ENCODE peak calls at places on chromosomes 3 and 15, in ten cellular contexts. One of them, this sample, is unnamed. For H3K4me1, the result is how much of the 10 kb centered on the place peaks cover.

GRCh38 chr15:39792025-39792893 is 9.6 kb upstream of the FSIP1 start:
- DNase-seq in CD4-positive, alpha-beta memory T cell: no peak
- DNase-seq in tibial nerve: no peak
- DNase-seq in effector memory CD4-positive, alpha-beta T cell: no peak
- DNase-seq in Caco-2: no peak
- DNase-seq in lung: no peak
- DNase-seq in H9: no peak
- DNase-seq in esophagus muscularis mucosa: no peak
- DNase-seq in stomach: no peak
- DNase-seq in Peyer's patch: no peak
- DNase-seq in this sample: no peak

GRCh38 chr3:196559826-196560225 is 8.5 kb downstream of the WDR53 start:
- DNase-seq in esophagus muscularis mucosa: no peak
- DNase-seq in stomach: no peak
- DNase-seq in Peyer's patch: no peak
- DNase-seq in lung: no peak
- DNase-seq in CD4-positive, alpha-beta memory T cell: no peak
- DNase-seq in effector memory CD4-positive, alpha-beta T cell: no peak
- DNase-seq in Caco-2: no peak
- DNase-seq in H9: no peak
- DNase-seq in tibial nerve: no peak
- DNase-seq in this sample: no peak

GRCh38 chr3:140096037-140096436 is 161.1 kb downstream of the CLSTN2 start:
- DNase-seq in lung: no peak
- DNase-seq in Caco-2: no peak
- DNase-seq in CD4-positive, alpha-beta memory T cell: no peak
- DNase-seq in effector memory CD4-positive, alpha-beta T cell: no peak
- DNase-seq in tibial nerve: no peak
- DNase-seq in esophagus muscularis mucosa: no peak
- DNase-seq in Peyer's patch: no peak
- DNase-seq in H9: no peak
- DNase-seq in stomach: no peak
- DNase-seq in this sample: no peak

GRCh38 chr3:48413086-48413485 is 16.8 kb downstream of the PLXNB1 start:
- DNase-seq in stomach: no peak
- DNase-seq in H9: no peak
- DNase-seq in esophagus muscularis mucosa: no peak
- DNase-seq in Caco-2: no peak
- DNase-seq in lung: no peak
- DNase-seq in tibial nerve: no peak
- DNase-seq in effector memory CD4-positive, alpha-beta T cell: no peak
- DNase-seq in Peyer's patch: no peak
- DNase-seq in CD4-positive, alpha-beta memory T cell: no peak
- DNase-seq in this sample: no peak

GRCh38 chr3:185837409-185837808 is 12.6 kb upstream of the IGF2BP2 start:
- DNase-seq in lung: no peak
- DNase-seq in effector memory CD4-positive, alpha-beta T cell: no peak
- DNase-seq in stomach: no peak
- DNase-seq in H9: no peak
- DNase-seq in tibial nerve: no peak
- DNase-seq in Caco-2: no peak
- DNase-seq in Peyer's patch: no peak
- DNase-seq in CD4-positive, alpha-beta memory T cell: no peak
- DNase-seq in esophagus muscularis mucosa: no peak
- DNase-seq in this sample: no peak

GRCh38 chr15:73597036-73597638 is 36.1 kb downstream of the NPTN start:
- DNase-seq in esophagus muscularis mucosa: no peak
- DNase-seq in lung: no peak
- DNase-seq in CD4-positive, alpha-beta memory T cell: no peak
- DNase-seq in Peyer's patch: no peak
- DNase-seq in stomach: no peak
- DNase-seq in effector memory CD4-positive, alpha-beta T cell: no peak
- DNase-seq in Caco-2: no peak
- DNase-seq in tibial nerve: no peak
- DNase-seq in H9: no peak
- DNase-seq in this sample: no peak

GRCh38 chr3:19046440-19046839 is 101.9 kb upstream of the KCNH8 start:
- DNase-seq in tibial nerve: no peak
- DNase-seq in lung: no peak
- DNase-seq in effector memory CD4-positive, alpha-beta T cell: no peak
- DNase-seq in esophagus muscularis mucosa: no peak
- DNase-seq in Caco-2: no peak
- DNase-seq in CD4-positive, alpha-beta memory T cell: no peak
- DNase-seq in H9: no peak
- DNase-seq in Peyer's patch: no peak
- DNase-seq in stomach: no peak
- DNase-seq in this sample: no peak

GRCh38 chr15:96322401-96323249 is 7.9 kb upstream of the NR2F2 start:
- DNase-seq in H9: peak
- DNase-seq in tibial nerve: peak
- DNase-seq in effector memory CD4-positive, alpha-beta T cell: no peak
- DNase-seq in Peyer's patch: no peak
- DNase-seq in lung: no peak
- DNase-seq in esophagus muscularis mucosa: no peak
- DNase-seq in Caco-2: no peak
- DNase-seq in CD4-positive, alpha-beta memory T cell: no peak
- DNase-seq in stomach: no peak
- DNase-seq in this sample: no peak

GRCh38 chr15:98753726-98754125 is 105.4 kb downstream of the IGF1R start:
- DNase-seq in lung: no peak
- DNase-seq in H9: no peak
- DNase-seq in tibial nerve: no peak
- DNase-seq in esophagus muscularis mucosa: no peak
- DNase-seq in effector memory CD4-positive, alpha-beta T cell: no peak
- DNase-seq in stomach: no peak
- DNase-seq in Caco-2: no peak
- DNase-seq in Peyer's patch: no peak
- DNase-seq in CD4-positive, alpha-beta memory T cell: no peak
- DNase-seq in this sample: no peak

GRCh38 chr15:98755138-98755537 is 106.8 kb downstream of the IGF1R start:
- DNase-seq in Peyer's patch: no peak
- DNase-seq in esophagus muscularis mucosa: no peak
- DNase-seq in lung: no peak
- DNase-seq in tibial nerve: no peak
- DNase-seq in effector memory CD4-positive, alpha-beta T cell: no peak
- DNase-seq in Caco-2: no peak
- DNase-seq in CD4-positive, alpha-beta memory T cell: no peak
- DNase-seq in stomach: no peak
- DNase-seq in H9: no peak
- DNase-seq in this sample: no peak

GRCh38 chr15:98754283-98755022 is 106.1 kb downstream of the IGF1R start:
- DNase-seq in esophagus muscularis mucosa: no peak
- DNase-seq in H9: no peak
- DNase-seq in lung: no peak
- DNase-seq in effector memory CD4-positive, alpha-beta T cell: no peak
- DNase-seq in Peyer's patch: no peak
- DNase-seq in tibial nerve: no peak
- DNase-seq in CD4-positive, alpha-beta memory T cell: no peak
- DNase-seq in stomach: no peak
- DNase-seq in Caco-2: no peak
- DNase-seq in this sample: peak

GRCh38 chr15:98758224-98758623 is 109.9 kb downstream of the IGF1R start:
- DNase-seq in CD4-positive, alpha-beta memory T cell: no peak
- DNase-seq in stomach: no peak
- DNase-seq in lung: no peak
- DNase-seq in Caco-2: no peak
- DNase-seq in tibial nerve: no peak
- DNase-seq in Peyer's patch: no peak
- DNase-seq in H9: no peak
- DNase-seq in effector memory CD4-positive, alpha-beta T cell: no peak
- DNase-seq in esophagus muscularis mucosa: no peak
- DNase-seq in this sample: no peak

DNA sequence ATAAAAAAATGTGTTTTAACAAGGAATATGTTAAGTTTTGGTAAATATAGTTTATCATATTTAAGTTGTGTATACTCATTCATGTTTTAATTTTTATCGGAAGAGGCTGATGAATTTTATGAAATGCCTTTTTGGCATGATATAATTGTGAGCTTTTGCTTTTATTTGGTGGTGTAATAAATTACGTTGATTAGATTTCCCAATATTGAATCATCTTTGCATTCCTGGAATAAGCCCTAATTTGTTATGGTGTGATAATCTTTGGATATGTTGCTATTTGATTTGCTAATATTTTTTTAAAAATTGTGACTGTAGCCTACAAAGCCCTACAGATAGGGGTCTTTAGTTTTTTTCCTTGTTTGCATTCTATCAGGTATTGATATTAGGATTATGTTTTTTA is 107.4 kb downstream of the IGF1R start:
- DNase-seq in tibial nerve: no peak
- DNase-seq in stomach: no peak
- DNase-seq in lung: no peak
- DNase-seq in Caco-2: no peak
- DNase-seq in CD4-positive, alpha-beta memory T cell: no peak
- DNase-seq in esophagus muscularis mucosa: no peak
- DNase-seq in H9: no peak
- DNase-seq in Peyer's patch: no peak
- DNase-seq in effector memory CD4-positive, alpha-beta T cell: no peak
- DNase-seq in this sample: no peak
- H3K4me1 ChIP-seq in tibial nerve: half or more
- H3K4me1 ChIP-seq in stomach: half or more
- H3K4me1 ChIP-seq in lung: under half
- H3K4me1 ChIP-seq in Caco-2: under half
- H3K4me1 ChIP-seq in CD4-positive, alpha-beta memory T cell: under half
- H3K4me1 ChIP-seq in esophagus muscularis mucosa: half or more
- H3K4me1 ChIP-seq in H9: under half
- H3K4me1 ChIP-seq in Peyer's patch: under half
- H3K4me1 ChIP-seq in effector memory CD4-positive, alpha-beta T cell: under half
- H3K4me1 ChIP-seq in this sample: under half

GRCh38 chr15:92907229-92907628 is 7.1 kb downstream of the CHD2 start:
- DNase-seq in Peyer's patch: no peak
- DNase-seq in tibial nerve: no peak
- DNase-seq in H9: no peak
- DNase-seq in CD4-positive, alpha-beta memory T cell: no peak
- DNase-seq in stomach: no peak
- DNase-seq in effector memory CD4-positive, alpha-beta T cell: no peak
- DNase-seq in lung: no peak
- DNase-seq in Caco-2: no peak
- DNase-seq in esophagus muscularis mucosa: no peak
- DNase-seq in this sample: no peak

GRCh38 chr15:92909131-92909781 is 9.1 kb downstream of the CHD2 start:
- DNase-seq in Caco-2: no peak
- DNase-seq in CD4-positive, alpha-beta memory T cell: no peak
- DNase-seq in stomach: no peak
- DNase-seq in Peyer's patch: no peak
- DNase-seq in effector memory CD4-positive, alpha-beta T cell: no peak
- DNase-seq in tibial nerve: no peak
- DNase-seq in esophagus muscularis mucosa: no peak
- DNase-seq in H9: no peak
- DNase-seq in lung: no peak
- DNase-seq in this sample: no peak

GRCh38 chr15:92908369-92909057 is 8.4 kb downstream of the CHD2 start:
- DNase-seq in tibial nerve: no peak
- DNase-seq in esophagus muscularis mucosa: no peak
- DNase-seq in Caco-2: no peak
- DNase-seq in CD4-positive, alpha-beta memory T cell: no peak
- DNase-seq in stomach: no peak
- DNase-seq in H9: no peak
- DNase-seq in Peyer's patch: no peak
- DNase-seq in effector memory CD4-positive, alpha-beta T cell: no peak
- DNase-seq in lung: no peak
- DNase-seq in this sample: no peak

GRCh38 chr15:92907880-92908279 is 7.8 kb downstream of the CHD2 start:
- DNase-seq in esophagus muscularis mucosa: no peak
- DNase-seq in H9: no peak
- DNase-seq in Peyer's patch: no peak
- DNase-seq in Caco-2: no peak
- DNase-seq in effector memory CD4-positive, alpha-beta T cell: no peak
- DNase-seq in lung: no peak
- DNase-seq in stomach: no peak
- DNase-seq in tibial nerve: peak
- DNase-seq in CD4-positive, alpha-beta memory T cell: peak
- DNase-seq in this sample: no peak

DNA sequence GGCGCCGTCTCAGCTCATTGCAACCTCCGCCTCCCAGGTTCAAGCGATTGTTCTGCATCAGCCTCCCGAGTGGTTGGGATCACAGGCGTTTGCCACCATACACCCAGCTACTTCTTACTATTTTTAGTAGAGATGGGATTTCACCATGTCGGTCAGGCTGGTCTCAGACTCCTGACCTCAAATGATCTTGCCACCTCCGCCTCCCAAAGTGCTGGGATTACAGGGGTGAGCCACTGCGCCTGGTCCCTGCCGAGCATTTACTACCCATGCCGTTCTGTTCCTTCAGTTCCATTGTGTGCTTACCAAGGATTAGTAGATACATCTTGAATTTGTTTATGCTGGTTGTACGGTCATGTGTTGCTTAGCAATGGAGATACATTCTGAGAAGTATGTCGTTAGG is 10.3 kb downstream of the CHD2 start:
- DNase-seq in stomach: no peak
- DNase-seq in Caco-2: no peak
- DNase-seq in H9: no peak
- DNase-seq in lung: no peak
- DNase-seq in effector memory CD4-positive, alpha-beta T cell: no peak
- DNase-seq in Peyer's patch: no peak
- DNase-seq in tibial nerve: no peak
- DNase-seq in esophagus muscularis mucosa: no peak
- DNase-seq in CD4-positive, alpha-beta memory T cell: no peak
- DNase-seq in this sample: no peak
- H3K4me1 ChIP-seq in stomach: half or more
- H3K4me1 ChIP-seq in Caco-2: half or more
- H3K4me1 ChIP-seq in H9: under half
- H3K4me1 ChIP-seq in lung: under half
- H3K4me1 ChIP-seq in effector memory CD4-positive, alpha-beta T cell: half or more
- H3K4me1 ChIP-seq in Peyer's patch: half or more
- H3K4me1 ChIP-seq in tibial nerve: half or more
- H3K4me1 ChIP-seq in esophagus muscularis mucosa: half or more
- H3K4me1 ChIP-seq in CD4-positive, alpha-beta memory T cell: half or more
- H3K4me1 ChIP-seq in this sample: under half

GRCh38 chr3:46094506-46094905 is 67.2 kb upstream of the XCR1 start:
- DNase-seq in lung: no peak
- DNase-seq in CD4-positive, alpha-beta memory T cell: no peak
- DNase-seq in stomach: no peak
- DNase-seq in esophagus muscularis mucosa: peak
- DNase-seq in tibial nerve: no peak
- DNase-seq in Peyer's patch: no peak
- DNase-seq in Caco-2: no peak
- DNase-seq in H9: no peak
- DNase-seq in effector memory CD4-positive, alpha-beta T cell: no peak
- DNase-seq in this sample: no peak

GRCh38 chr3:46095307-46095706 is 68.0 kb upstream of the XCR1 start:
- DNase-seq in effector memory CD4-positive, alpha-beta T cell: no peak
- DNase-seq in esophagus muscularis mucosa: no peak
- DNase-seq in stomach: no peak
- DNase-seq in Caco-2: no peak
- DNase-seq in H9: no peak
- DNase-seq in lung: no peak
- DNase-seq in CD4-positive, alpha-beta memory T cell: no peak
- DNase-seq in tibial nerve: no peak
- DNase-seq in Peyer's patch: peak
- DNase-seq in this sample: no peak

GRCh38 chr3:46096781-46097180 is 69.5 kb upstream of the XCR1 start:
- DNase-seq in tibial nerve: no peak
- DNase-seq in esophagus muscularis mucosa: no peak
- DNase-seq in Caco-2: no peak
- DNase-seq in stomach: no peak
- DNase-seq in CD4-positive, alpha-beta memory T cell: no peak
- DNase-seq in effector memory CD4-positive, alpha-beta T cell: no peak
- DNase-seq in H9: no peak
- DNase-seq in Peyer's patch: no peak
- DNase-seq in lung: no peak
- DNase-seq in this sample: no peak

GRCh38 chr3:46097691-46098241 is 70.5 kb upstream of the XCR1 start:
- DNase-seq in Peyer's patch: no peak
- DNase-seq in CD4-positive, alpha-beta memory T cell: no peak
- DNase-seq in effector memory CD4-positive, alpha-beta T cell: no peak
- DNase-seq in H9: no peak
- DNase-seq in Caco-2: no peak
- DNase-seq in lung: peak
- DNase-seq in tibial nerve: peak
- DNase-seq in stomach: no peak
- DNase-seq in esophagus muscularis mucosa: no peak
- DNase-seq in this sample: peak

GRCh38 chr3:46096336-46096735 is 69.1 kb upstream of the XCR1 start:
- DNase-seq in esophagus muscularis mucosa: no peak
- DNase-seq in lung: no peak
- DNase-seq in effector memory CD4-positive, alpha-beta T cell: no peak
- DNase-seq in H9: no peak
- DNase-seq in Caco-2: no peak
- DNase-seq in tibial nerve: no peak
- DNase-seq in CD4-positive, alpha-beta memory T cell: no peak
- DNase-seq in Peyer's patch: no peak
- DNase-seq in stomach: no peak
- DNase-seq in this sample: no peak
- H3K4me1 ChIP-seq in esophagus muscularis mucosa: under half
- H3K4me1 ChIP-seq in lung: under half
- H3K4me1 ChIP-seq in effector memory CD4-positive, alpha-beta T cell: under half
- H3K4me1 ChIP-seq in H9: under half
- H3K4me1 ChIP-seq in Caco-2: under half
- H3K4me1 ChIP-seq in tibial nerve: under half
- H3K4me1 ChIP-seq in CD4-positive, alpha-beta memory T cell: under half
- H3K4me1 ChIP-seq in Peyer's patch: under half
- H3K4me1 ChIP-seq in stomach: under half
- H3K4me1 ChIP-seq in this sample: under half

DNA sequence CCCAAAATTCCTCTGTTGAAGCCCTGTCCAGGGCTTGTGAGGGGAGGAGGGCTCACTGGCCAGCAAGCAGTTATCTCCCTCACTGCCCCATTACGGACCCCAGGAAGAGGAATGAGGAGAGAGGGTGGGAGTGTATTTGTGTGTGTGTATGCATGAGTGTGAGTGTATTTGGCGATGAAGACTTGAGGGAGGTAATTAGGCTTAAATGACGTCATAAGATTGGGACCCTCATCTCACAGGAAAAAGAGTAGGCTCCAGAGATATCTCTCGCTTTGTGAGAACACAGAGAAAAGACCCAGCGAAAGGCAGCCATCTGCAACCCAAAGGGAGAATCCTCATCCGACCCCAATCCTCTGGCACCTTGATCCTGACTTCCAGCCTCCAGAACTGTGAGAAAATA is 32.2 kb downstream of the ADCY5 start:
- DNase-seq in H9: no peak
- DNase-seq in Caco-2: no peak
- DNase-seq in Peyer's patch: no peak
- DNase-seq in effector memory CD4-positive, alpha-beta T cell: no peak
- DNase-seq in tibial nerve: no peak
- DNase-seq in lung: no peak
- DNase-seq in stomach: no peak
- DNase-seq in CD4-positive, alpha-beta memory T cell: no peak
- DNase-seq in esophagus muscularis mucosa: no peak
- DNase-seq in this sample: no peak
- H3K4me1 ChIP-seq in H9: under half
- H3K4me1 ChIP-seq in Caco-2: under half
- H3K4me1 ChIP-seq in Peyer's patch: under half
- H3K4me1 ChIP-seq in effector memory CD4-positive, alpha-beta T cell: under half
- H3K4me1 ChIP-seq in tibial nerve: under half
- H3K4me1 ChIP-seq in lung: under half
- H3K4me1 ChIP-seq in stomach: half or more
- H3K4me1 ChIP-seq in CD4-positive, alpha-beta memory T cell: under half
- H3K4me1 ChIP-seq in esophagus muscularis mucosa: half or more
- H3K4me1 ChIP-seq in this sample: under half

This sample was measured in small intestine.